ENCODE peak calls at places on chromosomes 7 and 10, in ten cellular contexts. H, J, B, I, Z, T, K, E, C and U are unnamed samples.
A peak's percentile ranks its signal among the peaks of the same experiment; 100 is the strongest.

GRCh38 chr7:45570797-45571196 is 3.4 kb upstream of the ADCY1 start:
- DNase-seq in H (no peak), J (no peak), B (no peak), I (peak; percentile 43), Z (peak; percentile 32), T (no peak), K (no peak), E (no peak), C (no peak), U (no peak)

GRCh38 chr10:89738551-89739209 is 37.3 kb downstream of the KIF20B start:
- DNase-seq in H (no peak), J (no peak), B (no peak), I (no peak), Z (no peak), T (no peak), K (no peak), E (no peak), C (no peak), U (no peak)

GRCh38 chr10:34815174-34816066 is at the start of gene PARD3:
- DNase-seq in H (peak; percentile 51), J (peak; percentile 90), B (no peak), I (peak; percentile 84), Z (peak; percentile 82), T (peak; percentile 60), K (peak; percentile 73), E (peak; percentile 77), C (no peak), U (peak; percentile 38)

GRCh38 chr7:6422926-6423632 is 24.7 kb downstream of the DAGLB start:
- DNase-seq in H (no peak), J (no peak), B (no peak), I (peak; percentile 92), Z (no peak), T (no peak), K (no peak), E (no peak), C (no peak), U (no peak)

GRCh38 chr7:70775570-70776156 is 356.3 kb upstream of the GALNT17 start:
- DNase-seq in H (no peak), J (no peak), B (no peak), I (no peak), Z (no peak), T (no peak), K (no peak), E (no peak), C (no peak), U (peak; percentile 41)

GRCh38 chr7:94649313-94649924 is 6.5 kb downstream of the SGCE start:
- DNase-seq in H (peak; percentile 2), J (no peak), B (no peak), I (no peak), Z (no peak), T (no peak), K (no peak), E (no peak), C (no peak), U (peak; percentile 18)

GRCh38 chr10:111148025-111148424 is 71.2 kb downstream of the ADRA2A start:
- DNase-seq in H (no peak), J (no peak), B (no peak), I (no peak), Z (no peak), T (no peak), K (no peak), E (no peak), C (no peak), U (no peak)

GRCh38 chr10:101292194-101293006 is 61.6 kb upstream of the BTRC start:
- DNase-seq in H (no peak), J (peak; percentile 61), B (no peak), I (peak; percentile 78), Z (no peak), T (no peak), K (no peak), E (no peak), C (no peak), U (no peak)

GRCh38 chr10:69345402-69345801 is 67.1 kb downstream of the HK1 start:
- DNase-seq in H (no peak), J (no peak), B (no peak), I (no peak), Z (peak; percentile 70), T (no peak), K (no peak), E (no peak), C (no peak), U (no peak)
- H3K4me3 ChIP-seq in H (no peak overlapping the region), J (no peak overlapping the region), B (no peak overlapping the region), I (no peak overlapping the region), Z (no peak overlapping the region), T (no peak overlapping the region), K (no peak overlapping the region), E (no peak overlapping the region), C (no peak overlapping the region), U (no peak overlapping the region)

DNA sequence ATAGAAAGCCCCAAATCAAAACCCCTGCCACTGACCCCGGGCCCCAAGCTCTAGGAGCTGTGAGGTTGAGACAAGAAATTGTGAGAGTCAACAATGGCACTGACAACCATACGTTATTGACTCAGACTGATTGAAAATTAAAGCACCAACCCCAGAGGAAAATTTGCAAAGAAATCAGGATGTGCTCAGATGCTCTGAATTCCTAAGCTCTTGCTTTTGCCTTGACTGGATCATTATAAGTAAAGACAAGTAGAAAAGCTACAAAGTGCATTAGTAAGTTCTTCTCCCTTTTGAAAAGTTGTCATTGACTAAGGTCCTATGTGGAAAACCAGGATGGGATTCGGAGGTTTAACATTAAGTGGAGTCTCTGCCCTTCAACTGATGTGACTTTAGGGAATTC is 130.2 kb downstream of the SAMD9 start:
- DNase-seq in H (peak; percentile 11), J (no peak), B (no peak), I (no peak), Z (no peak), T (no peak), K (no peak), E (no peak), C (no peak), U (no peak)
- TF ChIP-seq CTCF in H (no peak), J (no peak), B (no peak), I (no peak), Z (no peak), T (no peak), K (no peak), E (no peak), C (no peak), U (no peak)

GRCh38 chr10:128896183-128896805 is 570.7 kb upstream of the MGMT start:
- DNase-seq in H (no peak), J (no peak), B (no peak), I (no peak), Z (no peak), T (peak; percentile 32), K (no peak), E (no peak), C (no peak), U (no peak)
- H3K4me3 ChIP-seq in H (no peak overlapping the region), J (no peak overlapping the region), B (no peak overlapping the region), I (no peak overlapping the region), Z (no peak overlapping the region), T (no peak overlapping the region), K (no peak overlapping the region), E (no peak overlapping the region), C (no peak overlapping the region), U (no peak overlapping the region)

DNA sequence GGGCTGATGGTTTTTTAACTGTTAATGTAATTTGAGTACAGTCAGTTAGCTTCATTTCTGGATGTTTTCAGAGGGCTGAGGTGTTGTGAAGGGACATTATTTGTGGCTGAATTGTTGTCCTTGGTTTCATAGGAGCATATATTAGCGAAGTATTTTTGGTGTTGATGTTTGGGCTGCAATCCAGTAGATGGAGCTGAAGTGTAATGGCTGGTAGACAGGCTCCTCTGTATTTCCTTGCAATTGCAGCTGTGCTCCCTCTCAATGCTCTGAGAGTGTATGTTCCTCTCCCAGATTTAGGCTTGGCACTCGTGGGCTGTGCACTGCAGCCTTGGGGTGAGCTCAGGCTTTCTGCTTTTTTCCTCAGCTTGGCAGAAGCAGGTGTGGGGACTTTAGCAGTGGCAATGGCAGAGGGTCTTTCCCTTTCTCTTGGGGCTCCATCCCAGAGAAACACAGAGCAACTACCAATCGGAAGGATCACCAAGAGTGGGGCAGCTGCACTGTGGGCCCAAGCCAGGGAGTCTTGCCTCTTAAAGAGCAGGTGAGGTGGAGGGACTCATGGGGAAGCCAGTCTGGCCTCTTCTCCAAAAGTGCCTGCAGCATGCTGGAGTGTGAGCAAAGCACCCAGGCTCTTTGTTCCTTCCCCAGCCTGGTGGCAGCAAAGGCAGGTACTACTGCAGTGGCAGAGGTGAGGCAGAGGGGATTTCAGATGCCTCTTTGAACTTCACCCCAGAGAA is 544.4 kb downstream of the SH2D4B start:
- DNase-seq in H (peak; percentile 12), J (peak; percentile 38), B (no peak), I (no peak), Z (no peak), T (no peak), K (no peak), E (no peak), C (no peak), U (no peak)
- TF ChIP-seq CTCF in H (peak; percentile 31), J (peak; percentile 55), B (no peak), I (no peak), Z (no peak), T (no peak), K (no peak), E (no peak), C (peak; percentile 41), U (no peak)

DNA sequence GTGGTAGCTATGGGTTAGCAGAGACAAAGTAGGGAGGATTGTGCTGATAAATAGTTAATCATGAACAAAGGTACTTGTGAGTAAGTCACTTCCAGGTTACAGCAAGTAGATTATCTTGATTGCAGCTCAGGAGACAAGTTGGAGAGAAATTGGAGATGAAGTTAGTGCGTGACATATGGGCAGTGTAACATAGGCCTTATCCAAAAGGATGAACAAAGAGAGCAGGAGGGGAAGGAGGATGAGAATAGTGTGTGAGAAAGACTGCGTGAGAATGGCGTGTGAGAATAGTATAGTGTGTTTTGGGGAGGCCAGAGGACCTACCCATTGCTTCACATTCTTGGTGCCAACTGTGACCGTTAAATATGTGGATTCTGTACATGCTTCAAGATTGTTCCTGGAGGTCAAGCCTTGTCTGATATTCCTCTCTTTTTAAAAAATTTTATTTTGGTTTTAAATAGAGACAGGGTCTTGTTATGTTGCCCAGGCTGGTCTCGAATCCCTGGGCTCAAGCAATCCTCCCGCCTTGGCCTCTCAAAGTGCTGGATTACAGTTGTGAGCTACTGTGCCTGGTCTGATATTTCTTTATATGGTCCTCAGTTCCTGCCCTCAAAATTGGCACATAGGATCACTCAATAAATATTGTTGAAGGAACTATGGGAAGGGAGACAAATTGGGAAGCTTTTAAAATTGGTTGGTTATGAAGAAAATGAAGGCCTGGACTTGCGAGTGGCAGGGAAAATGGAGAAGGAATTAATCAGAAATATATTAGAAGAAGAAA is 3.2 kb downstream of the VCL start:
- DNase-seq in H (no peak), J (no peak), B (no peak), I (no peak), Z (no peak), T (no peak), K (no peak), E (no peak), C (no peak), U (no peak)
- H3K4me3 ChIP-seq in H (peak overlapping the region; percentile 12), J (peak overlapping the region; percentile 96), B (peak overlapping the region; percentile 93), I (peak overlapping the region; percentile 84), Z (no peak overlapping the region), T (no peak overlapping the region), K (no peak overlapping the region), E (no peak overlapping the region), C (peak overlapping the region; percentile 70), U (no peak overlapping the region)